ENCODE peak calls at places on chromosome 4, in nine cellular contexts. W is GM10248, L is lower lobe of right lung, V is mesothelial cell of epicardium, Y is cardiac muscle cell, N is AG09309, Z is fibroblast of pulmonary artery, K is HL-60, D is fibroblast of the aortic adventitia. Q is an unnamed sample.

GRCh38 chr4:169270810-169271691 is at the start of gene SH3RF1:
- DNase-seq in W (peak; percentile 85), L (peak; percentile 90), V (peak; percentile 85), Y (peak; percentile 94), N (no peak), Z (peak; percentile 87), K (peak; percentile 54), D (peak; percentile 80), Q (peak; percentile 95)

GRCh38 chr4:86891785-86892638 is at the start of gene C4orf36:
- DNase-seq in W (peak; percentile 63), L (peak; percentile 88), V (peak; percentile 80), Y (peak; percentile 54), N (no peak), Z (peak; percentile 41), K (peak; percentile 64), D (no peak), Q (no peak)

GRCh38 chr4:154507170-154507569 is 15.6 kb upstream of the DCHS2 start:
- DNase-seq in W (no peak), L (no peak), V (no peak), Y (no peak), N (no peak), Z (no peak), K (no peak), D (no peak), Q (no peak)

GRCh38 chr4:73341454-73341853 is 62.6 kb upstream of the ALB start:
- DNase-seq in W (peak; percentile 38), L (no peak), V (no peak), Y (peak; percentile 83), N (peak; percentile 13), Z (peak; percentile 80), K (peak; percentile 32), D (peak; percentile 82), Q (no peak)

GRCh38 chr4:89251396-89251795 is 56.2 kb downstream of the GPRIN3 start:
- DNase-seq in W (no peak), L (no peak), V (no peak), Y (no peak), N (no peak), Z (no peak), K (no peak), D (no peak), Q (no peak)

GRCh38 chr4:26175016-26175786 is 145.6 kb upstream of the RBPJ start:
- DNase-seq in W (peak; percentile 48), L (no peak), V (no peak), Y (no peak), N (no peak), Z (no peak), K (no peak), D (no peak), Q (no peak)

GRCh38 chr4:69707807-69708206 is 52.6 kb downstream of the SULT1B1 start:
- DNase-seq in W (no peak), L (no peak), V (no peak), Y (no peak), N (no peak), Z (no peak), K (no peak), D (peak; percentile 74), Q (no peak)

GRCh38 chr4:55253911-55254593 is 92.0 kb upstream of the SRD5A3 start:
- DNase-seq in W (no peak), L (no peak), V (no peak), Y (no peak), N (no peak), Z (no peak), K (no peak), D (no peak), Q (no peak)

GRCh38 chr4:110632506-110633357 is 9.9 kb upstream of the PITX2 start:
- DNase-seq in W (no peak), L (no peak), V (no peak), Y (no peak), N (no peak), Z (no peak), K (no peak), D (no peak), Q (no peak)

GRCh38 chr4:143357161-143357845 is 20.6 kb downstream of the GAB1 start:
- DNase-seq in W (no peak), L (no peak), V (no peak), Y (no peak), N (no peak), Z (no peak), K (no peak), D (no peak), Q (no peak)

GRCh38 chr4:4780634-4781287 is 78.7 kb upstream of the MSX1 start:
- DNase-seq in W (no peak), L (no peak), V (no peak), Y (peak; percentile 38), N (peak; percentile 75), Z (peak; percentile 48), K (no peak), D (peak; percentile 88), Q (no peak)

GRCh38 chr4:123444298-123444731 is 47.7 kb downstream of the SPRY1 start:
- DNase-seq in W (peak; percentile 29), L (no peak), V (no peak), Y (peak; percentile 93), N (no peak), Z (peak; percentile 94), K (peak; percentile 87), D (peak; percentile 42), Q (no peak)

GRCh38 chr4:170089743-170090666 is at the start of gene AADAT:
- DNase-seq in W (peak; percentile 58), L (peak; percentile 82), V (peak; percentile 76), Y (peak; percentile 82), N (peak; percentile 25), Z (peak; percentile 70), K (peak; percentile 27), D (peak; percentile 72), Q (peak; percentile 92)

DNA sequence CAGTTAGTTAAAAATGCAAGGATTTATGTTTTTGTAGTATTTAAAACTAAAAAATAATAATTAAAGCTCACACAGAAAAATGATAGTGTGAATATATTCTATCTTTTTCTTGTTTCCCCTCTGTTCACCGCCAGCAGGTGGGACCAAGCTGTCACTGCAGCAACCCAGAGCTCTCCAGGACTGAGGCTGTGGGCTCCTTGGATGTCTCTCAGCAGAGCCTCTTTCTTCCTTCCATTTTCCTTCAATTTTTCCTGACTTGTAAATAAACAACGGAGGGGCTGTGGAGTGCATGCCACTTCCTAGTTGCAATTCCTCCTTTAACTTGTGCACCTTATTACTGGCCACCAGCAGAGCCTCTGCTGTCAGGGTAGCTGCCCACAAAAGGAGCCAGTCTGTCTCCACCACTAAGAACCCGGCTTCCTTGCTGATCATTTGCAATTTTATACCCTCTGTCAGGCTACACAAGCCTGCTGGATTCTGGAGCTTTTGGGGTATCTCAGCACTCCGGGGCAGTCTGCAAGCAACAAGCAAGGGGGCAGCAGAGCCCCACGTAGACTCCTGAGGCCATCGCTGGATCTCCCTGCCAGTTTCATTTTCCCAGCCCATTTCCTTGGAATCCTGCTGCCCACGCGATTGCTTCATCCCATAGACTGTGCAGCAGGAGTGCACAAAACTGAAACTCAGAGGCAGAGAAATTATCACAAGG is 1467.4 kb downstream of the C4orf33 start:
- DNase-seq in W (no peak), L (no peak), V (peak; percentile 46), Y (peak; percentile 88), N (no peak), Z (peak; percentile 87), K (no peak), D (peak; percentile 86), Q (no peak)
- TF ChIP-seq CTCF in W (no peak), L (peak; percentile 25), V (no peak), Y (peak; percentile 73), N (no peak), Z (peak; percentile 72), K (no peak), D (peak; percentile 83), Q (peak; percentile 74)

DNA sequence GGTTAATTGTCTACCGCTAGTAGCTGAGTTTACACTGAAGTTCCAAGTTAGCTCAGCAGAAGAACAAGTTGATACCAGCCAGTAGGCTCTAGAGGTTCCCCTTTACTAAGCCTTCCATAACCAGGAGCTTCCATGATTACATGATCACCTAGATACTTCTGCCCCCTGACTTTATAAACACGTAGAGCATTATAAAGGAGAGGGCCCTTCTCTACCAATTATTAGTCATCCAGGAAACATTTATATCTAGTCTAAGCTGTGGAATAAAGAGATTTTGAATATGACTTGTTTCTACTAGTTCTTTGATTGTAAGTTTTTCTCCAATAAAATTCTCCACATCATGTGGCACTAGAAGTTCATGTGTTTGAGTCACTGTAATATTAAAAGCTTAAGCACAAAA is 818.1 kb upstream of the PCDH10 start:
- DNase-seq in W (no peak), L (no peak), V (no peak), Y (no peak), N (no peak), Z (no peak), K (no peak), D (no peak), Q (no peak)
- TF ChIP-seq CTCF in W (no peak), L (no peak), V (no peak), Y (no peak), N (no peak), Z (no peak), K (no peak), D (no peak), Q (no peak)

DNA sequence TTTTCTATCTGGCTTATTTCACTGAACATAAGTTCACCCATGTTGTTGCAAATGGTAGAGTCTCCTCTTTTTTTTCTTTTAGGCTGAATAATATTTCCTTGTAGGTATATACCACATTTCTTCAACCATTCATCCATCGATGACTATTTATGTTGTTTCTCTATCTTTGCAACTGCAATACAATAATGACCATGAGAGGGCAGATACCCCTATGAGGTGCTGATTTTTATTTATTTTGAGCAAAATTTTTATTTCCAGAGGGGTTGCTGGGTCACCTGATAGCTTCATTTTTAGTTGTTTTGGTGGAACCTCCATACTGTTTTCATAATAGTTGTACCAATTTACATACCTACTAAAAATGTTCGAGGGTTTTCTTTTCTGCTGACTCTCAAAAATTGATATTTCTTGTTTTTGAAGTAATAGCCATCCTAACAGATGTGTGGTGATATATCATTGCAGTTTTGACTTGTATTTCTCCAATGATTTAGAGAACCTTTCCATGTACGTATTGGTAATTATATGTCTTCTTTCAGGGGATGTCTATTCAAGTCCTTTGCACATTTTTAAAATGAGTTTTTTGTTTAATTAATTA is 1697.0 kb downstream of the PCDH7 start:
- DNase-seq in W (no peak), L (no peak), V (no peak), Y (no peak), N (no peak), Z (peak; percentile 12), K (no peak), D (no peak), Q (no peak)
- TF ChIP-seq CTCF in W (no peak), L (no peak), V (peak; percentile 42), Y (peak; percentile 22), N (no peak), Z (peak; percentile 48), K (no peak), D (peak; percentile 33), Q (peak; percentile 45)

DNA sequence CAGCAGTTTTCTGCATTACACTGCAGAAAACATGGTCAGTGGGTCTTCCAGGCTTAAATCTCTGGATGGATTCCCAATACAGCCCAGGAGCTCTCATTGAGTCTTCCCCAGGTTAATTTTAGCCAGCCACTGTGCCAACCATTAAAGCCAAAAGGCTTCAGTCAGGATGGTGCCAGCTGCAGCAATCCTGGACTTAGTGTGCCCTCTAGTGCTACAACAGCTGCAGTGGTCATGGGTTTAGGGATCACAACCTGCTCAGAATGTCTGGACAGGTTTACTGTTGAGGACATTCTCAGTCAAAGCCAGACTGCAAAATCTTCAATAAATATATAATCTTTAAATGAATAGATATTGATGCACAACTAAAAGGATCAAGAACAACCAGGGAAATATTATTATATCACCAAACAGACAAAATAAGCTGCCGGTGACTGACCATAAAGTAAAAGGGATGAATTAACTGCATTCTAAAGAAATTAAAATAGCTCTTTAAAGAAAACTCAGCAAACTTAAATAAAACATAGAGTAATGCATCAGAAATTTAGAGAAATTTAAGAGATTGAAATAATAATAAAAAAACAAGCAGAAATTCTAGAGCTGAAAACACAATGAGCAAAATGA is 639.9 kb downstream of the SPOCK3 start:
- DNase-seq in W (peak; percentile 6), L (no peak), V (no peak), Y (peak; percentile 55), N (no peak), Z (peak; percentile 74), K (peak; percentile 30), D (peak; percentile 76), Q (no peak)
- TF ChIP-seq CTCF in W (peak; percentile 32), L (no peak), V (no peak), Y (peak; percentile 66), N (peak; percentile 47), Z (peak; percentile 91), K (peak; percentile 62), D (peak; percentile 92), Q (peak; percentile 82)

Q was measured in osteocyte.